ENCODE peak calls at places on chromosomes 13 and 19, in five cellular contexts. Q is HepG2, T is tibial nerve, A is esophagus muscularis mucosa, Z is suprapubic skin. I is an unnamed sample.
A peak's percentile ranks its signal among the peaks of the same experiment; 100 is the strongest.

GRCh38 chr19:1223018-1223855 is 14.6 kb downstream of the CBARP start:
- DNase-seq in A (no peak), T (no peak), Q (no peak), Z (no peak), I (no peak)

GRCh38 chr19:4206818-4207484 is 22.4 kb upstream of the EBI3 start:
- DNase-seq in T (no peak), Z (no peak), Q (no peak), A (no peak), I (no peak)

GRCh38 chr13:95356916-95357315 is 55.7 kb upstream of the ABCC4 start:
- DNase-seq in T (no peak), Q (no peak), Z (no peak), A (no peak), I (peak; percentile 24)

GRCh38 chr19:18611327-18612050 is 1.2 kb upstream of the TMEM59L start:
- DNase-seq in Z (no peak), Q (peak; percentile 76), T (no peak), A (no peak), I (no peak)

GRCh38 chr19:28602675-28603298 is 610.2 kb downstream of the UQCRFS1 start:
- DNase-seq in A (no peak), Z (no peak), Q (no peak), T (no peak), I (no peak)

GRCh38 chr13:30398601-30399072 is 23.7 kb upstream of the UBE2L5 start:
- DNase-seq in A (no peak), Q (peak; percentile 40), Z (no peak), T (no peak), I (no peak)

GRCh38 chr19:45113628-45114027 is 20.6 kb downstream of the PPP1R37 start:
- DNase-seq in Q (peak; percentile 66), T (no peak), Z (no peak), A (no peak), I (no peak)

GRCh38 chr19:54209058-54209747 is 8.5 kb downstream of the RPS9 start:
- DNase-seq in Q (no peak), A (no peak), T (no peak), Z (no peak), I (no peak)

GRCh38 chr19:53982611-53983010 is 8.8 kb upstream of the CACNG6 start:
- DNase-seq in Q (no peak), T (no peak), A (no peak), Z (no peak), I (no peak)

GRCh38 chr19:19428746-19429145 is 23.3 kb downstream of the GATAD2A start:
- DNase-seq in T (no peak), A (no peak), Z (no peak), Q (no peak), I (no peak)

GRCh38 chr13:82116422-82116989 is 1765.8 kb downstream of the SLITRK1 start:
- DNase-seq in Z (no peak), Q (no peak), A (no peak), T (no peak), I (no peak)

GRCh38 chr19:37468961-37469777 is at the start of gene ZNF570:
- DNase-seq in T (peak; percentile 73), A (peak; percentile 97), Q (peak; percentile 72), Z (peak; percentile 92), I (peak; percentile 93)

GRCh38 chr13:39353988-39354387 is 249.0 kb downstream of the LHFPL6 start:
- DNase-seq in A (no peak), Z (no peak), Q (no peak), T (no peak), I (no peak)

GRCh38 chr13:39349391-39349790 is 253.6 kb downstream of the LHFPL6 start:
- DNase-seq in Z (no peak), A (no peak), T (no peak), Q (no peak), I (no peak)

GRCh38 chr13:39350461-39350881 is 252.5 kb downstream of the LHFPL6 start:
- DNase-seq in A (no peak), Z (no peak), Q (no peak), T (no peak), I (no peak)

GRCh38 chr13:39347926-39348901 is 254.8 kb downstream of the LHFPL6 start:
- DNase-seq in T (no peak), A (no peak), Z (no peak), Q (no peak), I (no peak)
- TF ChIP-seq EP300 in T (no peak), A (no peak), Z (no peak), Q (no peak), I (no peak)

GRCh38 chr13:112348642-112349345 is 27.4 kb upstream of the SPACA7 start:
- DNase-seq in Z (no peak), T (no peak), A (no peak), Q (no peak), I (no peak)
- TF ChIP-seq EP300 in Z (no peak), T (no peak), A (no peak), Q (no peak), I (no peak)

DNA sequence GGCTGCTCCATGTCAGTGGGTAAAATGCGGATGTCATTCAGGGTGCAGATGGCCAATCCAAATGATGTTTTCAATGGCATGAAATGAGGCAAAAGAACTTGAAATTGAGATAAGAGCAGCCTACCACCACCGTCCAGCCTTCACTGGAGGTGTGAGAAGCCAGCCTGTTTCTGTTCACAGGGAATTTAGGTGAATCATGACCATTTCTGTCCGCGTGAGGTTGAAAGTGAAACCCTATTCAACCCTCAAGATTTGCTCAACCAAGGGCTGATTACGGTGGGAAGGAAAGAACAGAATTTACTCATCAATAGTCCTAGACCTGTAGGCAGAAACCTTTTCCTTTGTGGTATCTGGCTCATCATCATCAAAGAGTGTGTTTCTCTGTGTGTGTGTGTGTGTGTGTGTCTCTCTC is 370.7 kb downstream of the COG6 start:
- DNase-seq in A (no peak), Q (no peak), T (no peak), Z (no peak), I (no peak)
- TF ChIP-seq EP300 in A (no peak), Q (no peak), T (no peak), Z (no peak), I (no peak)

GRCh38 chr13:28658796-28659610 is at the start of gene POMP:
- DNase-seq in Q (peak; percentile 80), T (peak; percentile 87), Z (peak; percentile 96), A (peak; percentile 97), I (peak; percentile 96)
- TF ChIP-seq EP300 in Q (no peak), T (peak; percentile 100), Z (no peak), A (peak; percentile 51), I (no peak)

I was measured in sigmoid colon.